ENCODE peak calls at places on chromosomes 4 and X, in four cellular contexts. Q, X, W and U are unnamed samples.

GRCh38 chr4:98682719-98683118 is 24.3 kb upstream of the TSPAN5 start:
- DNase-seq in W (no peak), Q (peak), X (no peak), U (peak)

GRCh38 chrX:48957477-48957826 is at the start of gene OTUD5:
- DNase-seq in Q (no peak), W (peak), X (no peak), U (peak)

GRCh38 chr4:175776217-175776616 is 35.8 kb downstream of the GPM6A start:
- DNase-seq in Q (no peak), X (no peak), W (no peak), U (no peak)

GRCh38 chr4:106746451-106746850 is 289.7 kb downstream of the DKK2 start:
- DNase-seq in Q (no peak), X (no peak), W (no peak), U (no peak)

GRCh38 chrX:37896491-37896890 is 49.1 kb upstream of the DYNLT3 start:
- DNase-seq in Q (no peak), X (no peak), W (no peak), U (no peak)

GRCh38 chr4:88137112-88137511 is 21.3 kb downstream of the ABCG2 start:
- DNase-seq in W (no peak), X (no peak), Q (no peak), U (no peak)

GRCh38 chrX:1700757-1701156 is 85.9 kb downstream of the ASMT start:
- DNase-seq in W (no peak), Q (no peak), X (no peak), U (no peak)

GRCh38 chr4:20445933-20446723 is 194.4 kb downstream of the SLIT2 start:
- DNase-seq in X (no peak), W (no peak), Q (no peak), U (no peak)

GRCh38 chrX:123976671-123977316 is 15.3 kb downstream of the STAG2 start:
- DNase-seq in W (peak), X (no peak), Q (no peak), U (peak)

GRCh38 chr4:84790769-84791565 is 175.5 kb downstream of the WDFY3 start:
- DNase-seq in X (no peak), W (no peak), Q (no peak), U (no peak)

DNA sequence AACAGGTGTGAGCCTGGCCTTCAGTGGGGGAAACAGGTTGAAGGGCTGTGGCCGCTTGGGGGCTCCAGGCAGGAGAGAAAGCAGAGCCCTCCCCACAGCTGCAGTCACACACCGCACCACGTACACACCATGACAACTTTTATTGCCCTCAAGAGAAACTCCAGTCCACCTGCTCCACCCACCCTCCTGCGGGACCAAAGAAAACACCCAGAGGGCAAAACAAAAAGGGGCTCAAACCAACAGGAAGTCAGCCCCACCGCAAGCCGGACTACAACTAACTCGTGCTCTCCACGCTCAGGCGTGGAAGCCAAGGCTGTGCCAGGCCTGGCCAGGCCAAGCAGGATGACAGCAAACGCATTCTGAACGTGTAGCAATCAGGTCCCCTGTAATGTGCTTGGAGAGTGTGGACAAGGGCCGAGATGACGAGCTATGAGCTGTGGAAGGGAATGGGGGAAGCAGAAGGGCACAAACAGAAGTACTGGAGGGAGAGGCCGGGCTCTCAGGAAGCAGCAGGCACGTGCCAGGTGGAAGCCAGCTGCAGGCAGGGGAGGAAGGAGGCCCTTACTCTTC is 12.7 kb downstream of the SLC6A8 start:
- DNase-seq in Q (no peak), X (no peak), W (no peak), U (no peak)
- TF ChIP-seq ZBTB33 in Q (no peak), X (no peak), W (no peak), U (no peak)

GRCh38 chrX:24426340-24426913 is 38.7 kb upstream of the PDK3 start:
- DNase-seq in X (no peak), Q (peak), W (peak), U (peak)
- TF ChIP-seq YY1 in X (no peak), Q (no peak), W (no peak), U (no peak)

DNA sequence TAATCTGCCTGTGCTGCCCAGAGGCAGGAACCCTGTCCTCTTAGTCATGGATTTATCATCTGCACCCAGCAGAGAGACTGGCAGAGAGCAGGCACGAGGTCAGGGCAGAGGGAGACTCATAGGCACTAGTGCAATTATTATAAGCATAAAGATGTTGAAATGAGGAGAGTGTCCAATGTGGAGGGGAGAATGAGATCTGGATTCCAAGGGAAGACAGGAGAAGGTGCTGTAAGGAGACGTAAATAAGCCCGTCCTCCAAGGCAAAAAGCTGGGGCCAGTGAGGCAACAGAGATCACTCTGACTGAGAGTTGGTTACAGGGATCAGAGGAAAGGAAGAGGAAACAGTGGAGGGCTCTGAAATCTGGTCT is 406.2 kb downstream of the MAPK10 start:
- DNase-seq in W (no peak), X (no peak), Q (no peak), U (no peak)
- TF ChIP-seq CHD2 in W (no peak), X (no peak), Q (no peak), U (no peak)

DNA sequence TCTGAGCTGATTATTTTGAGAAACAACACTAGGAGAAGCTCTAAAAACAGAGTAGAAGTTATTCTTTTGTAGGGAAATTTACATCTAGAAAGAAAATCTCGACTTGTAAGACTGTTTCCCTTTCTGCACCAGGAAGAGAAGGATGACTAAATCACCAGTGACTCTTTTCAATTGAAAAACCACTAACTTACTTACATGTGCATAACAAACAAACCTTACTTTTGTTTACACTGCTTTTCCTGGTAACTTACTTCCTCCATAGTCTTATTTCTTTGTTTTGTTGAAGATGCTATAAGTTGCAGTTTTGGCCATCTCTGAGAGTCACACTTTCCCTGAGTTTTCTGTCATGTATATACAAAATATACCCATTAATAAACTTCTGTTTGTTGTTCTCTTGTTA is 293.6 kb upstream of the FAT4 start:
- DNase-seq in X (no peak), Q (no peak), W (no peak), U (no peak)
- TF ChIP-seq ZBTB33 in X (no peak), Q (no peak), W (no peak), U (no peak)

GRCh38 chr4:2962614-2963184 is 507 bp downstream of the NOP14 start:
- DNase-seq in X (no peak), W (peak), Q (no peak), U (no peak)
- TF ChIP-seq YY1 in X (no peak), W (no peak), Q (no peak), U (no peak)

GRCh38 chr4:48939785-48940184 is 33.2 kb upstream of the OCIAD2 start:
- DNase-seq in W (no peak), X (no peak), Q (no peak), U (no peak)
- TF ChIP-seq CHD2 in W (no peak), X (no peak), Q (no peak), U (no peak)

DNA sequence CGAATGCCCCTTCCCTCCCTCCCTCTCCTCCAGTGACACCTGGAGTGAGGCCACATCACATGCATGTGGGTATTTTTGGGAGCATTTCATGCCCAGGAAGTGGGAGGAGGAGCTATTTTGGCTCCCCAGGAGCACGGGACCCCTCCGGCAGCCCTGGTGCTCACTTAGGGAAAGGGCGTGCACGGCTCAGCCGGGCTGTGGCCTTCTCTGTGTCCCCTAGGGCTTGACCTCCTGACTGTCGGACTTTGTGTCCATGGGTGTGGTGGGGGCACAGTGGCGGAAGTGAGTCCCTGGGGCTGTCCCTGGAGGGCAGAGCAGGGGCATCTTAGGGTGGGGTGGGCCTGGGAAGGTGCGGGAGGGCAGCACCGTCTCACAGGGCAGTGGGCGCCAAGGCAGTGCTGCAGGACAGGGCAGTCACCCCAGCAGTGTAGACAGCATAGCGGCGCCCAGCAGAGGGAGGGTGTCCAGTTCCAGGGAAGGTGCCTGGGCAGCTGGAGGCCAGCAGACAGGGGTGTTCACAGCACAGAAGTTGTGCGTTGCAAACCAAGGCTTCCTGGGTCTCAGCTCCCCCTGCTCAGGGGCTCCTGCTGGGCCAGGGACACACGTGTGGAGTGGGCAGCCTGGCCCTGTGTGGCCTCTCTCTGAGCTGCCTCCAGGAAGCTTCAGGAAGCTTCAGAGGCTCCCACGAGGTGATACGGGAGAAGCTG is 5.0 kb upstream of the CPLX1 start:
- DNase-seq in Q (no peak), X (no peak), W (no peak), U (no peak)
- TF ChIP-seq ZBTB33 in Q (no peak), X (no peak), W (peak), U (no peak)

DNA sequence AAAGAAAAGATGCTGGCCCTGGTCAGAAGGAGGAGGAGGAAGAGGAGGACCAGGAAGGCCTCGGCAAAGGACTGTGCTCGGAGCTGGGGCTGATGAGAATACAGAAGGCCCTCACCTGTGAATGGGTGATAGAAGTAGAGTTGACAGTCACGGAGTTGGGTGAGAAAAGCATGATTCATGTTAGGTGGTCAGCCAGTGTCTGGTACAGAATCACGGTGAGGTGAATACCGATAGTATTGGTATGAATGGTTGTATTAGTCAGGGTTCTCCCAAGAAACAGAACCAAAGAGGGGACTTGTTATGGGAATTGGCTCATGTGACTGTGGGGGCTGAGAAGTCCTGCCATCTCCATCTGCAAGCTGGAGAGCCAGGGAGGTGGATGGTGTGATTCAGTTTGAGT is 32.5 kb upstream of the FAM156A start:
- DNase-seq in Q (no peak), W (no peak), X (no peak), U (no peak)
- TF ChIP-seq YY1 in Q (no peak), W (no peak), X (no peak), U (no peak)

GRCh38 chr4:1333256-1333655 is 13.8 kb upstream of the UVSSA start:
- DNase-seq in X (no peak), Q (no peak), W (no peak), U (no peak)

GRCh38 chr4:1332686-1333085 is 14.3 kb upstream of the UVSSA start:
- DNase-seq in X (no peak), W (no peak), Q (no peak), U (no peak)

GRCh38 chr4:1331591-1332353 is 15.2 kb upstream of the UVSSA start:
- DNase-seq in X (no peak), Q (no peak), W (no peak), U (no peak)

GRCh38 chr4:1329408-1330371 is 17.3 kb upstream of the UVSSA start:
- DNase-seq in W (no peak), X (no peak), Q (no peak), U (no peak)

GRCh38 chr4:1330761-1331590 is 16.0 kb upstream of the UVSSA start:
- DNase-seq in W (no peak), X (no peak), Q (no peak), U (peak)
- TF ChIP-seq CHD2 in W (no peak), X (no peak), Q (no peak), U (no peak)